ENCODE peak calls at places on chromosomes 6 and 20, in four cellular contexts. A, V, X and B are unnamed samples.

GRCh38 chr6:158744986-158745430 is 74.2 kb downstream of the EZR start:
- DNase-seq in A (no peak), V (no peak), X (no peak), B (no peak)

GRCh38 chr6:52635049-52635577 is 35.8 kb upstream of the TMEM14A start:
- DNase-seq in A (no peak), V (no peak), X (no peak), B (no peak)

GRCh38 chr6:131251593-131252204 is 116.4 kb downstream of the AKAP7 start:
- DNase-seq in A (no peak), V (no peak), X (no peak), B (no peak)

GRCh38 chr20:49157146-49157545 is 31.0 kb downstream of the STAU1 start:
- DNase-seq in A (no peak), V (no peak), X (no peak), B (no peak)

GRCh38 chr20:3738109-3739053 is 5.9 kb downstream of the HSPA12B start:
- DNase-seq in A (no peak), V (no peak), X (no peak), B (no peak)

GRCh38 chr20:24658920-24659660 is 189.7 kb downstream of the SYNDIG1 start:
- DNase-seq in A (no peak), V (no peak), X (no peak), B (no peak)

GRCh38 chr6:79784013-79784753 is 153.1 kb downstream of the SH3BGRL2 start:
- DNase-seq in A (no peak), V (no peak), X (no peak), B (no peak)

GRCh38 chr6:40722553-40723258 is 135.5 kb upstream of the LRFN2 start:
- DNase-seq in A (no peak), V (no peak), X (no peak), B (no peak)

GRCh38 chr6:44548319-44548718 is 160.8 kb downstream of the CDC5L start:
- DNase-seq in A (no peak), V (no peak), X (no peak), B (no peak)

GRCh38 chr6:109269953-109270517 is 112.2 kb downstream of the CD164 start:
- DNase-seq in A (no peak), V (no peak), X (no peak), B (no peak)

GRCh38 chr6:158560787-158561246 is 926 bp downstream of the TMEM181 start:
- DNase-seq in A (peak), V (no peak), X (no peak), B (no peak)

GRCh38 chr6:37134622-37135191 is 35.2 kb upstream of the PIM1 start:
- DNase-seq in A (peak), V (no peak), X (peak), B (peak)

GRCh38 chr6:36280983-36281382 is 11.1 kb downstream of the PNPLA1 start:
- DNase-seq in A (no peak), V (no peak), X (no peak), B (no peak)

GRCh38 chr6:89037156-89037900 is 43.2 kb upstream of the PNRC1 start:
- DNase-seq in A (no peak), V (no peak), X (no peak), B (no peak)

GRCh38 chr6:152301021-152301805 is 335.9 kb downstream of the SYNE1 start:
- DNase-seq in A (peak), V (no peak), X (peak), B (peak)

GRCh38 chr6:11987390-11987789 is 24.7 kb upstream of the HIVEP1 start:
- DNase-seq in A (no peak), V (no peak), X (no peak), B (no peak)

GRCh38 chr6:87540541-87540940 is 49.2 kb downstream of the RARS2 start:
- DNase-seq in A (peak), V (no peak), X (no peak), B (no peak)

GRCh38 chr6:156686429-156686939 is 90.7 kb upstream of the ARID1B start:
- DNase-seq in A (peak), V (no peak), X (no peak), B (no peak)

GRCh38 chr6:164838068-164838615 is 471.3 kb downstream of the C6orf118 start:
- DNase-seq in A (no peak), V (no peak), X (no peak), B (no peak)

GRCh38 chr6:101417899-101418298 is 24.4 kb downstream of the GRIK2 start:
- DNase-seq in A (no peak), V (no peak), X (no peak), B (no peak)

GRCh38 chr20:43533060-43533459 is 25.6 kb downstream of the L3MBTL1 start:
- DNase-seq in A (no peak), V (no peak), X (no peak), B (no peak)

GRCh38 chr20:1579488-1579887 is 22.0 kb upstream of the SIRPD start:
- DNase-seq in A (no peak), V (no peak), X (no peak), B (no peak)

GRCh38 chr6:55898342-55898741 is 23.0 kb upstream of the BMP5 start:
- DNase-seq in A (no peak), V (no peak), X (no peak), B (peak)

GRCh38 chr6:1123976-1124375 is 187.9 kb upstream of the FOXQ1 start:
- DNase-seq in A (no peak), V (no peak), X (no peak), B (no peak)

GRCh38 chr20:51514252-51514651 is 28.3 kb downstream of the NFATC2 start:
- DNase-seq in A (no peak), V (no peak), X (no peak), B (no peak)

GRCh38 chr6:139016337-139017213 is 12.0 kb upstream of the ABRACL start:
- DNase-seq in A (no peak), V (no peak), X (no peak), B (no peak)

GRCh38 chr6:134345780-134346179 is 27.9 kb upstream of the SGK1 start:
- DNase-seq in A (no peak), V (no peak), X (no peak), B (no peak)

GRCh38 chr6:89501239-89501638 is 68.3 kb downstream of the ANKRD6 start:
- DNase-seq in A (no peak), V (no peak), X (no peak), B (no peak)

GRCh38 chr20:35021063-35021462 is 65.4 kb downstream of the MYH7B start:
- DNase-seq in A (no peak), V (no peak), X (no peak), B (no peak)

GRCh38 chr6:154012852-154013251 is 26.2 kb upstream of the OPRM1 start:
- DNase-seq in A (no peak), V (no peak), X (no peak), B (no peak)